ENCODE peak calls at places on chromosomes 11 and 22, in five cellular contexts. One of them, this sample, is unnamed.
A peak's percentile ranks its signal among the peaks of the same experiment; 100 is the strongest.

GRCh38 chr22:49827853-49828598 is at the start of gene BRD1:
- DNase-seq in left ventricle myocardium inferior: peak; percentile 70
- DNase-seq in cardiac muscle cell: peak; percentile 84
- DNase-seq in fibroblast of lung: peak; percentile 69
- DNase-seq in BJ: no peak
- DNase-seq in this sample: peak; percentile 71

GRCh38 chr11:71209656-71210055 is 42.7 kb downstream of the SHANK2 start:
- DNase-seq in BJ: no peak
- DNase-seq in cardiac muscle cell: no peak
- DNase-seq in fibroblast of lung: no peak
- DNase-seq in left ventricle myocardium inferior: no peak
- DNase-seq in this sample: no peak

GRCh38 chr11:62721994-62722393 is 5.3 kb downstream of the HNRNPUL2 start:
- DNase-seq in fibroblast of lung: peak; percentile 47
- DNase-seq in left ventricle myocardium inferior: no peak
- DNase-seq in BJ: no peak
- DNase-seq in cardiac muscle cell: peak; percentile 23
- DNase-seq in this sample: peak; percentile 30

GRCh38 chr11:62573006-62573591 is 592 bp downstream of the EEF1G start:
- DNase-seq in fibroblast of lung: no peak
- DNase-seq in cardiac muscle cell: peak; percentile 44
- DNase-seq in BJ: no peak
- DNase-seq in left ventricle myocardium inferior: no peak
- DNase-seq in this sample: no peak

GRCh38 chr11:93704237-93704636 is 37.1 kb downstream of the TAF1D start:
- DNase-seq in fibroblast of lung: no peak
- DNase-seq in cardiac muscle cell: no peak
- DNase-seq in BJ: no peak
- DNase-seq in left ventricle myocardium inferior: no peak
- DNase-seq in this sample: no peak

GRCh38 chr11:3834349-3835099 is 6.2 kb downstream of the RHOG start:
- DNase-seq in BJ: no peak
- DNase-seq in cardiac muscle cell: no peak
- DNase-seq in fibroblast of lung: no peak
- DNase-seq in left ventricle myocardium inferior: peak; percentile 53
- DNase-seq in this sample: no peak

GRCh38 chr11:111735262-111736116 is 30.7 kb downstream of the PPP2R1B start:
- DNase-seq in left ventricle myocardium inferior: peak; percentile 73
- DNase-seq in BJ: peak; percentile 94
- DNase-seq in cardiac muscle cell: no peak
- DNase-seq in fibroblast of lung: peak; percentile 98
- DNase-seq in this sample: peak; percentile 96

GRCh38 chr11:8799273-8799672 is 111.7 kb upstream of the AKIP1 start:
- DNase-seq in fibroblast of lung: no peak
- DNase-seq in left ventricle myocardium inferior: no peak
- DNase-seq in cardiac muscle cell: no peak
- DNase-seq in BJ: no peak
- DNase-seq in this sample: no peak

GRCh38 chr11:111299111-111300026 is 1.0 kb downstream of the POU2AF3 start:
- DNase-seq in cardiac muscle cell: peak; percentile 65
- DNase-seq in BJ: no peak
- DNase-seq in fibroblast of lung: peak; percentile 46
- DNase-seq in left ventricle myocardium inferior: peak; percentile 59
- DNase-seq in this sample: peak; percentile 9

GRCh38 chr11:47724041-47724729 is 9.0 kb upstream of the AGBL2 start:
- DNase-seq in BJ: no peak
- DNase-seq in cardiac muscle cell: no peak
- DNase-seq in left ventricle myocardium inferior: no peak
- DNase-seq in fibroblast of lung: peak; percentile 65
- DNase-seq in this sample: peak; percentile 49

GRCh38 chr11:128714121-128714520 is 20.2 kb downstream of the FLI1 start:
- DNase-seq in fibroblast of lung: no peak
- DNase-seq in left ventricle myocardium inferior: no peak
- DNase-seq in BJ: no peak
- DNase-seq in cardiac muscle cell: no peak
- DNase-seq in this sample: no peak

GRCh38 chr11:128714881-128715280 is 21.0 kb downstream of the FLI1 start:
- DNase-seq in fibroblast of lung: peak; percentile 100
- DNase-seq in cardiac muscle cell: no peak
- DNase-seq in BJ: peak; percentile 99
- DNase-seq in left ventricle myocardium inferior: no peak
- DNase-seq in this sample: peak; percentile 82

GRCh38 chr11:128716661-128717210 is 22.9 kb downstream of the FLI1 start:
- DNase-seq in left ventricle myocardium inferior: no peak
- DNase-seq in cardiac muscle cell: no peak
- DNase-seq in BJ: no peak
- DNase-seq in fibroblast of lung: peak; percentile 90
- DNase-seq in this sample: no peak

GRCh38 chr11:128716231-128716630 is 22.4 kb downstream of the FLI1 start:
- DNase-seq in cardiac muscle cell: no peak
- DNase-seq in BJ: no peak
- DNase-seq in fibroblast of lung: no peak
- DNase-seq in left ventricle myocardium inferior: no peak
- DNase-seq in this sample: no peak

GRCh38 chr11:128715691-128716153 is 21.9 kb downstream of the FLI1 start:
- DNase-seq in fibroblast of lung: peak; percentile 92
- DNase-seq in cardiac muscle cell: no peak
- DNase-seq in BJ: no peak
- DNase-seq in left ventricle myocardium inferior: no peak
- DNase-seq in this sample: no peak
- H3K4me3 ChIP-seq in fibroblast of lung: no peak overlapping the region
- H3K4me3 ChIP-seq in cardiac muscle cell: no peak overlapping the region
- H3K4me3 ChIP-seq in BJ: no peak overlapping the region
- H3K4me3 ChIP-seq in left ventricle myocardium inferior: peak overlapping the region; percentile 37
- H3K4me3 ChIP-seq in this sample: no peak overlapping the region

GRCh38 chr11:76233936-76234703 is 27.8 kb upstream of the WNT11 start:
- DNase-seq in fibroblast of lung: peak; percentile 44
- DNase-seq in BJ: no peak
- DNase-seq in cardiac muscle cell: no peak
- DNase-seq in left ventricle myocardium inferior: peak; percentile 58
- DNase-seq in this sample: peak; percentile 28
- TF ChIP-seq CTCF in fibroblast of lung: no peak
- TF ChIP-seq CTCF in BJ: no peak
- TF ChIP-seq CTCF in cardiac muscle cell: no peak
- TF ChIP-seq CTCF in left ventricle myocardium inferior: peak; percentile 23
- TF ChIP-seq CTCF in this sample: no peak

DNA sequence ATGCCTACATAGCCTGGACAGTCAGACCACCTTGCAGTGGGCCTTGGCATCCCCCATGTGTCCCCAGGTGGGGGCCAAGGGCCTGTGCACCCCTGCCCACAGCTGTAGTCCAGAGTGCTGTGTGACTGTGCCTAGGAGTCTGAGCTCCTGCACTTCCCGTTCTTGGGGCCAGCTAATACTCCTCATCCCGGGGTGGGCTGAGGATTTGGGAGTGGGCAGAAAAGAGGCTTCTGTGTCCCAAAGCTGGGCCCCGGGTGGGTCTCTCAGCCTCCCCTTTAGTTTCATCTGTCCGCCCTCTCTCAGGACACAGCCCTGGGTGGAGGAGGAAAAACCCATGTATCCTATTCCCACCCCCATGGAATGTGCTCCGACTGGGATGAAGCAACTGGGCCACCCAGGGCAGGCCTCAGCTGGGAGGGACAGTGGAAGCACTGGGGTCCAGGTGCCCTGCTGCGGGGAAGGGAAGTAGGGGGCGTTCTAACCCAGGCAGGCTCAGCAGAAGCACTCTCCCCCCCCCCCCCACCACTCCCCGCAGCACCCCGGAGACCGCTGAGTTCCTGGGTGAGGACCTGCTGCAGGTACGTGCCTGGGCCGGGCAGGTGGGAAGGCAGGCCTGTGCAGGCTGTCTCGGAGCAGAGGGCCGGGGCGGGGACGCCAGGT is 1.3 kb downstream of the SH3BP1 start:
- DNase-seq in fibroblast of lung: no peak
- DNase-seq in cardiac muscle cell: no peak
- DNase-seq in BJ: no peak
- DNase-seq in left ventricle myocardium inferior: no peak
- DNase-seq in this sample: peak; percentile 86
- H3K4me3 ChIP-seq in fibroblast of lung: peak overlapping the region; percentile 24
- H3K4me3 ChIP-seq in cardiac muscle cell: peak overlapping the region; percentile 86
- H3K4me3 ChIP-seq in BJ: peak overlapping the region; percentile 73
- H3K4me3 ChIP-seq in left ventricle myocardium inferior: peak overlapping the region; percentile 68
- H3K4me3 ChIP-seq in this sample: peak overlapping the region; percentile 95

DNA sequence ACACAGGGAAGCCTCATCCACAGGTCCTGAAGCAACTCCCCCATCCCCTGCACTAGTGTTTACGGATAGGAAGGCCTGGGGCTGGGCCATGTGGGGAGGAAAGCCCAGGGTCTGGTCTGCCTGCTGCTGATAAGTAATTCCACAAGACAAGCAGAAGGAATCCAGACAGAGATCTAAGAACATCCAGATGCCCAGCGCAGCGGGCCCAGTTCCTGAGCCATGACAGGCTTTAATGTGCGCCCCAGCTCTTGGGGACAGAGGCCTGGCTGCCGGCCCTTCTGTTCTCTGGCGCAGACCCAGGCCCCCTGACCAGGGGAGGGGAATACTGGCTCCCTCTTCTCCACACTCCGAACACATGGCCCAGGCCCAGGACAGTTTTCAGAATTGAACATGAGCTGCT is 28.8 kb upstream of the ETS1 start:
- DNase-seq in cardiac muscle cell: no peak
- DNase-seq in BJ: no peak
- DNase-seq in fibroblast of lung: no peak
- DNase-seq in left ventricle myocardium inferior: no peak
- DNase-seq in this sample: no peak
- TF ChIP-seq CTCF in cardiac muscle cell: no peak
- TF ChIP-seq CTCF in BJ: no peak
- TF ChIP-seq CTCF in fibroblast of lung: no peak
- TF ChIP-seq CTCF in left ventricle myocardium inferior: no peak
- TF ChIP-seq CTCF in this sample: no peak

DNA sequence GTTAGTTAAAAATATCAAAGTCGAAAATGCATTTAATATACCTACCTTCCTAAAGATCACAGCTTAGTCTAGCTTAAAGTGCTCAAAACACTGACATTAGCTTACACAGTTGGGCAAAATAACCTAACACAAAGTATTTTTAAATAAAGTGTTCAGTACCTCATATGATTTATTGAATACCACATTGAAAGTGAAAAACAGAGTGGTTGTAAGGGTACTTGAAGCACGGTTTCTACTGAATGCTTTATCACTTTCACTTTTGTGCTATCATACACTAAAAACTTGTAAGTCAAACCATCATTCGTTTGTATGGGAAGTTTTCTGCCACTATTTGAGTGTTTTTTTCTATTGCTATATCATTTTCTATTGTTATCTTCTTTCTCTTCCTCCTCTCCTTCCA is 36.6 kb downstream of the ZBTB44 start:
- DNase-seq in left ventricle myocardium inferior: no peak
- DNase-seq in fibroblast of lung: no peak
- DNase-seq in cardiac muscle cell: no peak
- DNase-seq in BJ: no peak
- DNase-seq in this sample: no peak
- H3K4me3 ChIP-seq in left ventricle myocardium inferior: no peak overlapping the region
- H3K4me3 ChIP-seq in fibroblast of lung: no peak overlapping the region
- H3K4me3 ChIP-seq in cardiac muscle cell: no peak overlapping the region
- H3K4me3 ChIP-seq in BJ: no peak overlapping the region
- H3K4me3 ChIP-seq in this sample: no peak overlapping the region

GRCh38 chr11:95739108-95739507 is 50.5 kb downstream of the FAM76B start:
- DNase-seq in left ventricle myocardium inferior: no peak
- DNase-seq in BJ: no peak
- DNase-seq in fibroblast of lung: no peak
- DNase-seq in cardiac muscle cell: no peak
- DNase-seq in this sample: no peak
- TF ChIP-seq CTCF in left ventricle myocardium inferior: no peak
- TF ChIP-seq CTCF in BJ: no peak
- TF ChIP-seq CTCF in fibroblast of lung: no peak
- TF ChIP-seq CTCF in cardiac muscle cell: no peak
- TF ChIP-seq CTCF in this sample: no peak

DNA sequence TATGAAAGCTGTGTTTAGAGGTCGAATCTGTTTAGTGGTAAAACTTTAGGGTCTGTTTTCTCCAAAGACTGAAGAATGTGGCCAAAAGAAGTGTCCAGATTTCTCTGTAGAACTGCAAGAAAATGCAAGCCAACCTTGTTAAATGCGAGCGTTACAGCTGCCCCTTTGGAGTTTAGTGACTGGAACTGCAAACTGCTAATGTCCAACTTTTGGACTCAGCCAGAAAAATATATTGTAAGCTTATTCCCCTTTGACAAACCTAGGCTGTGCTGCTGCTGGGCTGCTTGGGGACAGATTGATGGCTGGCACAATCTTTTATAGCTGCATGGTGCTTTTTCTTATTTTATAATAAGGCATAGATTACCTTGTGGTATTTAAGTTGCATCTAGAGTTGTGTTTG is 3.9 kb downstream of the TEAD1 start:
- DNase-seq in cardiac muscle cell: no peak
- DNase-seq in BJ: no peak
- DNase-seq in fibroblast of lung: no peak
- DNase-seq in left ventricle myocardium inferior: no peak
- DNase-seq in this sample: no peak
- H3K4me3 ChIP-seq in cardiac muscle cell: no peak overlapping the region
- H3K4me3 ChIP-seq in BJ: peak overlapping the region; percentile 61
- H3K4me3 ChIP-seq in fibroblast of lung: peak overlapping the region; percentile 74
- H3K4me3 ChIP-seq in left ventricle myocardium inferior: peak overlapping the region; percentile 84
- H3K4me3 ChIP-seq in this sample: no peak overlapping the region

GRCh38 chr11:44176541-44177213 is 81.2 kb downstream of the EXT2 start:
- DNase-seq in fibroblast of lung: no peak
- DNase-seq in left ventricle myocardium inferior: no peak
- DNase-seq in BJ: no peak
- DNase-seq in cardiac muscle cell: no peak
- DNase-seq in this sample: no peak

GRCh38 chr11:44179173-44179572 is 83.7 kb downstream of the EXT2 start:
- DNase-seq in fibroblast of lung: peak; percentile 45
- DNase-seq in BJ: peak; percentile 20
- DNase-seq in left ventricle myocardium inferior: no peak
- DNase-seq in cardiac muscle cell: no peak
- DNase-seq in this sample: no peak

GRCh38 chr11:44180107-44180506 is 84.6 kb downstream of the EXT2 start:
- DNase-seq in cardiac muscle cell: no peak
- DNase-seq in BJ: no peak
- DNase-seq in fibroblast of lung: no peak
- DNase-seq in left ventricle myocardium inferior: no peak
- DNase-seq in this sample: no peak

GRCh38 chr11:44177905-44178304 is 82.4 kb downstream of the EXT2 start:
- DNase-seq in left ventricle myocardium inferior: no peak
- DNase-seq in BJ: no peak
- DNase-seq in fibroblast of lung: no peak
- DNase-seq in cardiac muscle cell: no peak
- DNase-seq in this sample: no peak

GRCh38 chr11:44178381-44178780 is 82.9 kb downstream of the EXT2 start:
- DNase-seq in cardiac muscle cell: peak; percentile 37
- DNase-seq in left ventricle myocardium inferior: no peak
- DNase-seq in BJ: peak; percentile 23
- DNase-seq in fibroblast of lung: peak; percentile 49
- DNase-seq in this sample: no peak
- TF ChIP-seq CTCF in cardiac muscle cell: peak; percentile 14
- TF ChIP-seq CTCF in left ventricle myocardium inferior: peak; percentile 35
- TF ChIP-seq CTCF in BJ: peak; percentile 36
- TF ChIP-seq CTCF in fibroblast of lung: peak; percentile 10
- TF ChIP-seq CTCF in this sample: no peak

DNA sequence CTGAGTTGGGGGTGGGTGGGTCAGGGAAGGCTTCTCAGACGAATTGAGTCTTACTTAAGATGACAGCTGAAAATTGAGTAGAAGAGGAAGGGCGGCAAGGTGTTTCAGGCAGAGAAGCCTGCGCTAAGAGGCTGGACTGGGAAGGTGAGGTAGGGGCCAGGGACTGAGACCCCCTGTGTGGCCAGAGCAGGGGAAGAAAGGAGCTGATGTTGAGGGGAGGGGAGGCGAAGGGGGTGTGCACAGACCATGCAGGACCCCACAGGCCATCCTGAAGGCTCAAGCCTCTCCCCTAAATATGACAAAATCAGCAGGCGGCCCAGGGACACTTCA is 40.6 kb upstream of the CREB3L1 start:
- DNase-seq in BJ: no peak
- DNase-seq in fibroblast of lung: no peak
- DNase-seq in left ventricle myocardium inferior: no peak
- DNase-seq in cardiac muscle cell: no peak
- DNase-seq in this sample: no peak
- H3K4me3 ChIP-seq in BJ: no peak overlapping the region
- H3K4me3 ChIP-seq in fibroblast of lung: no peak overlapping the region
- H3K4me3 ChIP-seq in left ventricle myocardium inferior: peak overlapping the region; percentile 70
- H3K4me3 ChIP-seq in cardiac muscle cell: no peak overlapping the region
- H3K4me3 ChIP-seq in this sample: no peak overlapping the region